ENCODE peak calls at places on chromosome 18, in six cellular contexts. H is EL; F is GM23248; L is activated CD4-positive, alpha-beta T cell treated with anti-CD3 and anti-CD28 coated beads, Interleukin-2, amount 50 U/mL, for 1 hour; J is cardiac fibroblast; R is stimulated activated CD8-positive, alpha-beta memory T cell treated with anti-CD3 and anti-CD28 coated beads, Interleukin-7, amount 100 ng/mL, for 4 hours. Q is an unnamed sample.

GRCh38 chr18:51193621-51194287 is 3.7 kb downstream of the MEX3C start:
- DNase-seq in F (peak), R (no peak), L (no peak), H (peak), J (peak), Q (no peak)

GRCh38 chr18:50614838-50615237 is 55.0 kb downstream of the MAPK4 start:
- DNase-seq in R (no peak), F (peak), H (no peak), J (peak), L (no peak), Q (no peak)

GRCh38 chr18:48872234-48873145 is 78.3 kb downstream of the SMAD7 start:
- DNase-seq in F (peak), L (no peak), J (peak), H (peak), R (no peak), Q (peak)

GRCh38 chr18:45828917-45829811 is 3.7 kb downstream of the SIGLEC15 start:
- DNase-seq in F (no peak), L (no peak), R (no peak), H (no peak), J (peak), Q (no peak)

GRCh38 chr18:3823073-3823472 is 373.1 kb downstream of the TGIF1 start:
- DNase-seq in H (no peak), L (no peak), F (no peak), J (no peak), R (no peak), Q (no peak)

GRCh38 chr18:45521151-45521550 is 94.1 kb upstream of the SLC14A2 start:
- DNase-seq in R (no peak), J (peak), L (no peak), H (peak), F (peak), Q (no peak)

GRCh38 chr18:48728204-48728833 is 189.5 kb downstream of the CTIF start:
- DNase-seq in H (peak), R (no peak), L (no peak), J (peak), F (peak), Q (no peak)

GRCh38 chr18:65755616-65756015 is 4.8 kb downstream of the CDH7 start:
- DNase-seq in R (no peak), J (no peak), F (no peak), L (no peak), H (no peak), Q (no peak)

GRCh38 chr18:21241224-21242131 is 554 bp upstream of the GREB1L start:
- DNase-seq in F (peak), J (no peak), R (no peak), H (peak), L (no peak), Q (peak)

GRCh38 chr18:11736656-11737055 is 47.6 kb downstream of the GNAL start:
- DNase-seq in R (no peak), L (no peak), F (peak), J (no peak), H (no peak), Q (no peak)

GRCh38 chr18:31258789-31259188 is 59.2 kb upstream of the DSG1 start:
- DNase-seq in R (no peak), F (no peak), H (no peak), J (no peak), L (no peak), Q (no peak)

GRCh38 chr18:23238152-23238531 is 102.9 kb downstream of the CABLES1 start:
- DNase-seq in H (peak), L (no peak), R (no peak), F (peak), J (peak), Q (no peak)

GRCh38 chr18:76445275-76445674 is 49.8 kb downstream of the ZNF516 start:
- DNase-seq in J (peak), H (peak), R (no peak), L (no peak), F (peak), Q (no peak)

GRCh38 chr18:32930695-32931301 is 158.0 kb upstream of the KLHL14 start:
- DNase-seq in H (no peak), R (no peak), L (no peak), J (peak), F (peak), Q (peak)

GRCh38 chr18:48945953-48946217 is 4.9 kb downstream of the SMAD7 start:
- DNase-seq in L (no peak), R (no peak), F (no peak), H (no peak), J (no peak), Q (no peak)

GRCh38 chr18:37476182-37476581 is 89.4 kb downstream of the CELF4 start:
- DNase-seq in J (peak), R (no peak), F (peak), H (peak), L (no peak), Q (peak)

GRCh38 chr18:67710639-67711038 is 194.1 kb upstream of the DSEL start:
- DNase-seq in H (no peak), J (no peak), R (no peak), L (no peak), F (no peak), Q (no peak)

GRCh38 chr18:39660141-39660540 is 2094.5 kb upstream of the CELF4 start:
- DNase-seq in L (no peak), F (peak), R (no peak), J (no peak), H (peak), Q (no peak)

GRCh38 chr18:44697315-44697714 is 16.6 kb downstream of the SETBP1 start:
- DNase-seq in J (no peak), H (no peak), L (no peak), R (no peak), F (no peak), Q (no peak)

GRCh38 chr18:9539283-9539682 is 64.0 kb downstream of the RALBP1 start:
- DNase-seq in H (peak), L (no peak), J (peak), R (no peak), F (peak), Q (no peak)

GRCh38 chr18:55275042-55275897 is 312.7 kb downstream of the TCF4 start:
- DNase-seq in R (no peak), L (no peak), J (peak), F (peak), H (peak), Q (no peak)

GRCh38 chr18:21489119-21489750 is 111.3 kb downstream of the ESCO1 start:
- DNase-seq in R (no peak), J (peak), L (peak), F (peak), H (peak), Q (peak)

GRCh38 chr18:27114842-27115241 is 70.3 kb downstream of the CHST9 start:
- DNase-seq in L (no peak), J (no peak), H (no peak), R (no peak), F (no peak), Q (no peak)

GRCh38 chr18:50397023-50397422 is 22.2 kb downstream of the SKA1 start:
- DNase-seq in L (no peak), J (peak), R (no peak), F (no peak), H (no peak), Q (no peak)

GRCh38 chr18:57882465-57882864 is 79.3 kb upstream of the ATP8B1 start:
- DNase-seq in H (no peak), L (no peak), J (no peak), F (no peak), R (no peak), Q (no peak)

GRCh38 chr18:79385749-79386341 is 9.9 kb upstream of the NFATC1 start:
- DNase-seq in H (no peak), F (no peak), J (no peak), L (no peak), R (no peak), Q (no peak)

GRCh38 chr18:79420033-79420745 is 24.5 kb downstream of the NFATC1 start:
- DNase-seq in J (no peak), F (no peak), R (no peak), H (no peak), L (no peak), Q (no peak)

GRCh38 chr18:6624271-6624670 is 105.2 kb upstream of the ARHGAP28 start:
- DNase-seq in J (peak), L (no peak), F (peak), R (no peak), H (peak), Q (no peak)

GRCh38 chr18:35949903-35950627 is 22.4 kb upstream of the RMP24 start:
- DNase-seq in L (peak), J (peak), R (peak), F (peak), H (peak), Q (peak)

GRCh38 chr18:11719621-11720020 is 30.6 kb downstream of the GNAL start:
- DNase-seq in L (no peak), H (no peak), F (no peak), J (no peak), R (no peak), Q (no peak)

Q was measured in NCI-H345.